ENCODE peak calls at places on chromosomes 1 and 21, in six cellular contexts. A is cardiac fibroblast, R is neural crest cell, T is K562, F is Calu3, B is left lung. Q is an unnamed sample.

GRCh38 chr1:95229706-95230105 is 4.3 kb upstream of the RWDD3 start:
- DNase-seq in A (no peak), R (no peak), T (no peak), F (no peak), B (no peak), Q (no peak)

GRCh38 chr1:152495066-152495675 is 15.4 kb upstream of the LCE5A start:
- DNase-seq in A (peak; percentile 7), R (no peak), T (peak; percentile 43), F (peak; percentile 74), B (no peak), Q (no peak)

GRCh38 chr1:171222961-171223360 is 25.3 kb upstream of the FMO1 start:
- DNase-seq in A (peak; percentile 59), R (no peak), T (no peak), F (no peak), B (no peak), Q (no peak)

GRCh38 chr1:166136699-166137401 is 30.0 kb downstream of the FAM78B start:
- DNase-seq in A (no peak), R (no peak), T (no peak), F (no peak), B (no peak), Q (no peak)

GRCh38 chr1:156100205-156100995 is 14.1 kb upstream of the LMNA start:
- DNase-seq in A (no peak), R (no peak), T (no peak), F (no peak), B (no peak), Q (no peak)

GRCh38 chr21:44024895-44025353 is 12.8 kb downstream of the TRAPPC10 start:
- DNase-seq in A (peak; percentile 84), R (no peak), T (no peak), F (no peak), B (peak; percentile 63), Q (no peak)

GRCh38 chr1:178536844-178537371 is 24.0 kb downstream of the TEX35 start:
- DNase-seq in A (peak; percentile 97), R (no peak), T (no peak), F (peak; percentile 76), B (no peak), Q (no peak)

GRCh38 chr1:182674346-182675246 is 9.8 kb downstream of the RGS8 start:
- DNase-seq in A (peak; percentile 54), R (no peak), T (no peak), F (no peak), B (no peak), Q (no peak)

GRCh38 chr1:102872526-102872925 is 235.8 kb downstream of the COL11A1 start:
- DNase-seq in A (no peak), R (no peak), T (no peak), F (no peak), B (no peak), Q (no peak)

GRCh38 chr1:21775985-21776562 is 6.9 kb downstream of the USP48 start:
- DNase-seq in A (no peak), R (no peak), T (no peak), F (no peak), B (no peak), Q (no peak)

GRCh38 chr1:86466109-86466844 is 2.5 kb upstream of the CLCA1 start:
- DNase-seq in A (no peak), R (no peak), T (no peak), F (no peak), B (no peak), Q (no peak)

GRCh38 chr1:172973424-172973823 is 77.3 kb downstream of the TNFSF18 start:
- DNase-seq in A (no peak), R (no peak), T (no peak), F (no peak), B (no peak), Q (no peak)

GRCh38 chr1:4796161-4796998 is 142.0 kb downstream of the AJAP1 start:
- DNase-seq in A (no peak), R (no peak), T (no peak), F (no peak), B (no peak), Q (no peak)

GRCh38 chr1:45411510-45411899 is 71.3 kb upstream of the MUTYH start:
- DNase-seq in A (no peak), R (no peak), T (no peak), F (peak; percentile 6), B (no peak), Q (no peak)

GRCh38 chr1:15578921-15579682 is 5.7 kb downstream of the AGMAT start:
- DNase-seq in A (no peak), R (no peak), T (no peak), F (no peak), B (no peak), Q (no peak)

GRCh38 chr1:41612953-41613352 is 128.5 kb upstream of the EDN2 start:
- DNase-seq in A (peak; percentile 20), R (no peak), T (no peak), F (no peak), B (no peak), Q (no peak)

GRCh38 chr1:182113879-182114626 is 52.5 kb upstream of the ZNF648 start:
- DNase-seq in A (no peak), R (peak; percentile 14), T (no peak), F (no peak), B (no peak), Q (no peak)

GRCh38 chr1:14599787-14600186 is 1.3 kb downstream of the KAZN start:
- DNase-seq in A (no peak), R (no peak), T (no peak), F (no peak), B (no peak), Q (no peak)

GRCh38 chr1:77018386-77019156 is 151.3 kb downstream of the ST6GALNAC5 start:
- DNase-seq in A (peak; percentile 1), R (no peak), T (no peak), F (no peak), B (no peak), Q (no peak)

GRCh38 chr1:201348211-201348566 is 29.3 kb downstream of the TNNT2 start:
- DNase-seq in A (peak; percentile 43), R (peak; percentile 44), T (peak; percentile 69), F (peak; percentile 80), B (no peak), Q (peak; percentile 70)

GRCh38 chr1:203777596-203777995 is 12.6 kb downstream of the LAX1 start:
- DNase-seq in A (no peak), R (no peak), T (no peak), F (no peak), B (no peak), Q (no peak)

GRCh38 chr1:109024651-109025050 is 17.3 kb downstream of the WDR47 start:
- DNase-seq in A (no peak), R (no peak), T (no peak), F (no peak), B (no peak), Q (no peak)

GRCh38 chr1:24416666-24417391 is 1.2 kb downstream of the NIPAL3 start:
- DNase-seq in A (peak; percentile 71), R (no peak), T (peak; percentile 57), F (peak; percentile 18), B (peak; percentile 39), Q (no peak)

GRCh38 chr1:3170566-3171453 is 101.8 kb downstream of the PRDM16 start:
- DNase-seq in A (peak; percentile 58), R (no peak), T (no peak), F (peak; percentile 4), B (peak; percentile 77), Q (no peak)

GRCh38 chr1:204443871-204444581 is 32.4 kb upstream of the PPP1R15B start:
- DNase-seq in A (no peak), R (no peak), T (peak; percentile 38), F (peak; percentile 29), B (no peak), Q (no peak)

GRCh38 chr1:47782414-47783165 is 214.6 kb downstream of the TRABD2B start:
- DNase-seq in A (peak; percentile 11), R (no peak), T (no peak), F (no peak), B (no peak), Q (no peak)

GRCh38 chr1:208107817-208108608 is 136.2 kb downstream of the PLXNA2 start:
- DNase-seq in A (peak; percentile 79), R (no peak), T (no peak), F (peak; percentile 22), B (peak; percentile 53), Q (no peak)

GRCh38 chr1:226403522-226404034 is 4.3 kb downstream of the PARP1 start:
- DNase-seq in A (peak; percentile 16), R (peak; percentile 29), T (peak; percentile 79), F (peak; percentile 33), B (no peak), Q (no peak)
- TF ChIP-seq CTCF in A (peak; percentile 26), R (peak; percentile 53), T (peak; percentile 38), F (peak; percentile 24), B (no peak), Q (peak; percentile 39)

GRCh38 chr1:17912491-17912890 is 157.4 kb downstream of the ACTL8 start:
- DNase-seq in A (no peak), R (no peak), T (no peak), F (no peak), B (no peak), Q (no peak)

GRCh38 chr1:17913326-17914115 is 158.4 kb downstream of the ACTL8 start:
- DNase-seq in A (no peak), R (no peak), T (no peak), F (no peak), B (no peak), Q (no peak)

GRCh38 chr1:17911789-17912188 is 156.7 kb downstream of the ACTL8 start:
- DNase-seq in A (no peak), R (no peak), T (no peak), F (no peak), B (no peak), Q (no peak)

GRCh38 chr1:17908945-17909344 is 153.8 kb downstream of the ACTL8 start:
- DNase-seq in A (no peak), R (no peak), T (no peak), F (no peak), B (no peak), Q (no peak)

DNA sequence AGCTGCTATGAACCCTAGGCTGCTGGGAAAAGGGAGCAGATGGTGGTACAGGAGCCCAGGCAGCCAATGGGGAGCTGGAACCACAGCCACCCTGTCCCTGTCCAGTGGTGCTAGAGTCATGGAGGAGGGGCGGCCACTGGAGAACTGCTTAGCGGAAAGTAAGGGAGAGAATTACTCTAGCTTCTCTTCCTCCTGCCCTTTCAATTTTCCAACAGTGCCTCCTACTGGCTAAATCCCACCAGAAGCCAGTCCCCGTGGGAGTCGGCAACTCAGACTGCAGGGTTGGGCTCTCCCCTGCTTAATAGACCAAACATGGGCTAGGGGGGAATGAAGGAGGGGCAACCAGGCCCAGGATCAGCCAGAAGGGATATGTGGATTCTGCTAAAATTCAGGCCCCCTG is 154.5 kb downstream of the ACTL8 start:
- DNase-seq in A (peak; percentile 21), R (peak; percentile 6), T (peak; percentile 23), F (no peak), B (no peak), Q (no peak)
- TF ChIP-seq CTCF in A (peak; percentile 61), R (peak; percentile 29), T (peak; percentile 51), F (no peak), B (no peak), Q (no peak)

GRCh38 chr1:112143871-112144441 is 154.5 kb upstream of the KCND3 start:
- DNase-seq in A (no peak), R (no peak), T (no peak), F (no peak), B (no peak), Q (no peak)
- TF ChIP-seq CTCF in A (no peak), R (no peak), T (no peak), F (no peak), B (no peak), Q (no peak)

DNA sequence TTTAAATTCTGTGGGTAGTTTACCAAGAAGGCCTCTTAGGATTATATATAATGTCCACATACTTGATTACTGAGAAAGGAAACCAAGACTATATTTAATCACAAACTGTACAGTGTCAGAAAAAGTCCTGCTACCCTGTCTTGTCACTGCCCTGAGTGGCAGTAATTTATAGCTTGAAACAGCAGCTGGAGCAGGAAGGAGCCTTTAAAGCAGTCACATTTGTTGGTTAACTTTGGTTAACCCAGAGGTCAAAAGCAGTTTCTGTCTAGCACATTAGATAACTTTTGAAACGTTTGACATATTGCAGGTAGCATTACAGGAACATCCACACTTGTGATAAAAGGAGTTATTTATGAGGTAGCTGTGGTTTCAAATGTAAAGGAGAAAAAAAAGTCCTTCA is 161.7 kb downstream of the ROR1 start:
- DNase-seq in A (no peak), R (no peak), T (no peak), F (no peak), B (no peak), Q (no peak)
- TF ChIP-seq CTCF in A (no peak), R (no peak), T (no peak), F (no peak), B (no peak), Q (no peak)